ENCODE peak calls at places on chromosomes 5 and 9, in nine cellular contexts. P is brain microvascular endothelial cell; R is natural killer cell; U is activated T-helper 1 cell treated with anti-CD3 and anti-CD28 coated beads, Interleukin-12 subunit alpha, Interleukin-12 subunit beta, Interleukin-2, Interleukin-4 antibody, amounts not matched to agents 30 ng/mL and 10 ng/mL and 1 ng/mL, durations not matched to agents 14 hours and 24 hours and 36 hours; J is LNCaP clone FGC; I is HT1080; H is stimulated activated CD4-positive, alpha-beta T cell treated with anti-CD3 and anti-CD28 coated beads, Interleukin-4, amount 100 ng/mL, for 1 hour; E is CD4-positive, CD25-positive, alpha-beta regulatory T cell; Z is AG20443. Y is an unnamed sample.

GRCh38 chr5:96861044-96861443 is 15.3 kb upstream of the ERAP2 start:
- DNase-seq in P (no peak), R (no peak), U (no peak), J (no peak), I (no peak), H (no peak), E (no peak), Z (no peak), Y (no peak)

GRCh38 chr9:107548298-107549142 is 59.0 kb upstream of the KLF4 start:
- DNase-seq in P (peak; percentile 90), R (no peak), U (no peak), J (no peak), I (peak; percentile 87), H (no peak), E (no peak), Z (peak; percentile 86), Y (no peak)

GRCh38 chr5:7754997-7755596 is 95.8 kb downstream of the CFAP90 start:
- DNase-seq in P (peak; percentile 8), R (peak; percentile 17), U (peak; percentile 7), J (no peak), I (peak; percentile 69), H (peak; percentile 22), E (peak; percentile 47), Z (peak; percentile 65), Y (no peak)

GRCh38 chr5:127042593-127042992 is 12.2 kb upstream of the MARCHF3 start:
- DNase-seq in P (no peak), R (no peak), U (no peak), J (no peak), I (no peak), H (no peak), E (peak; percentile 13), Z (peak; percentile 14), Y (no peak)

GRCh38 chr9:3342159-3342777 is 183.5 kb downstream of the RFX3 start:
- DNase-seq in P (peak; percentile 21), R (no peak), U (no peak), J (no peak), I (peak; percentile 9), H (no peak), E (no peak), Z (no peak), Y (no peak)

GRCh38 chr5:34717426-34718327 is 61.5 kb downstream of the RAI14 start:
- DNase-seq in P (peak; percentile 96), R (no peak), U (no peak), J (no peak), I (peak; percentile 99), H (no peak), E (no peak), Z (peak; percentile 89), Y (no peak)

GRCh38 chr5:59039003-59039295 is 456.1 kb downstream of the RAB3C start:
- DNase-seq in P (no peak), R (no peak), U (no peak), J (no peak), I (no peak), H (no peak), E (no peak), Z (no peak), Y (no peak)

GRCh38 chr5:91028518-91028956 is 354.6 kb downstream of the ARRDC3 start:
- DNase-seq in P (no peak), R (no peak), U (no peak), J (no peak), I (no peak), H (no peak), E (no peak), Z (no peak), Y (no peak)

GRCh38 chr9:134211811-134212460 is 47.6 kb upstream of the RNU6ATAC start:
- DNase-seq in P (no peak), R (no peak), U (no peak), J (no peak), I (no peak), H (no peak), E (no peak), Z (no peak), Y (no peak)

GRCh38 chr5:61822584-61822983 is 483.4 kb upstream of the KIF2A start:
- DNase-seq in P (no peak), R (no peak), U (no peak), J (no peak), I (no peak), H (no peak), E (peak; percentile 2), Z (no peak), Y (no peak)

GRCh38 chr5:119285070-119285916 is 70.5 kb upstream of the TNFAIP8 start:
- DNase-seq in P (no peak), R (no peak), U (no peak), J (no peak), I (no peak), H (no peak), E (peak; percentile 41), Z (peak; percentile 29), Y (no peak)

GRCh38 chr5:79806741-79807140 is 117.1 kb downstream of the CMYA5 start:
- DNase-seq in P (no peak), R (no peak), U (no peak), J (no peak), I (peak; percentile 47), H (no peak), E (no peak), Z (peak; percentile 34), Y (no peak)

GRCh38 chr5:161098516-161098915 is 246.5 kb upstream of the ATP10B start:
- DNase-seq in P (no peak), R (no peak), U (no peak), J (no peak), I (no peak), H (no peak), E (no peak), Z (no peak), Y (no peak)

GRCh38 chr9:134303601-134304000 is 22.7 kb upstream of the RXRA start:
- DNase-seq in P (no peak), R (no peak), U (no peak), J (no peak), I (no peak), H (no peak), E (no peak), Z (no peak), Y (no peak)

GRCh38 chr5:90529939-90530677 is 724 bp upstream of the LYSMD3 start:
- DNase-seq in P (peak; percentile 70), R (no peak), U (no peak), J (peak; percentile 58), I (peak; percentile 70), H (peak; percentile 38), E (peak; percentile 81), Z (peak; percentile 78), Y (no peak)

GRCh38 chr5:175103746-175104145 is 340.2 kb downstream of the DRD1 start:
- DNase-seq in P (no peak), R (no peak), U (no peak), J (no peak), I (no peak), H (no peak), E (no peak), Z (no peak), Y (no peak)

GRCh38 chr9:109286571-109286977 is 34.3 kb downstream of the EPB41L4B start:
- DNase-seq in P (peak; percentile 54), R (no peak), U (no peak), J (no peak), I (peak; percentile 90), H (no peak), E (no peak), Z (peak; percentile 78), Y (no peak)

GRCh38 chr5:110268985-110269384 is 457.5 kb downstream of the TMEM232 start:
- DNase-seq in P (no peak), R (no peak), U (no peak), J (no peak), I (no peak), H (no peak), E (no peak), Z (no peak), Y (no peak)

GRCh38 chr5:932628-933250 is 40.1 kb downstream of the TRIP13 start:
- DNase-seq in P (no peak), R (no peak), U (no peak), J (no peak), I (peak; percentile 61), H (no peak), E (no peak), Z (no peak), Y (no peak)

GRCh38 chr9:93468763-93469456 is 15.5 kb upstream of the FAM120AOS start:
- DNase-seq in P (peak; percentile 12), R (peak; percentile 17), U (no peak), J (no peak), I (no peak), H (no peak), E (no peak), Z (peak; percentile 65), Y (no peak)

GRCh38 chr5:131068893-131069643 is 96.0 kb downstream of the HINT1 start:
- DNase-seq in P (no peak), R (peak; percentile 27), U (peak; percentile 65), J (no peak), I (peak; percentile 18), H (peak; percentile 34), E (peak; percentile 93), Z (no peak), Y (no peak)

GRCh38 chr9:131663288-131663687 is 76.6 kb downstream of the RAPGEF1 start:
- DNase-seq in P (no peak), R (no peak), U (no peak), J (no peak), I (no peak), H (no peak), E (no peak), Z (no peak), Y (no peak)

GRCh38 chr5:147036691-147037245 is 158.2 kb upstream of the PPP2R2B start:
- DNase-seq in P (no peak), R (no peak), U (no peak), J (no peak), I (no peak), H (no peak), E (no peak), Z (no peak), Y (no peak)

GRCh38 chr5:74736759-74737158 is 30.2 kb downstream of the GFM2 start:
- DNase-seq in P (no peak), R (no peak), U (no peak), J (no peak), I (no peak), H (no peak), E (no peak), Z (no peak), Y (no peak)

GRCh38 chr9:115328228-115328627 is 210.3 kb upstream of the TNC start:
- DNase-seq in P (peak; percentile 26), R (no peak), U (no peak), J (peak; percentile 25), I (no peak), H (no peak), E (no peak), Z (peak; percentile 80), Y (no peak)

GRCh38 chr9:35232867-35233544 is 71.2 kb downstream of the UNC13B start:
- DNase-seq in P (no peak), R (no peak), U (no peak), J (no peak), I (no peak), H (no peak), E (no peak), Z (no peak), Y (no peak)

GRCh38 chr9:20044686-20045085 is 255.8 kb upstream of the SLC24A2 start:
- DNase-seq in P (peak; percentile 40), R (no peak), U (no peak), J (no peak), I (peak; percentile 47), H (no peak), E (peak; percentile 25), Z (no peak), Y (no peak)

GRCh38 chr9:71249729-71250317 is 128.4 kb upstream of the TRPM3 start:
- DNase-seq in P (peak; percentile 67), R (no peak), U (no peak), J (peak; percentile 66), I (peak; percentile 50), H (no peak), E (peak; percentile 18), Z (peak; percentile 75), Y (no peak)

GRCh38 chr5:62029303-62029702 is 276.7 kb upstream of the KIF2A start:
- DNase-seq in P (peak; percentile 64), R (no peak), U (no peak), J (no peak), I (peak; percentile 82), H (no peak), E (no peak), Z (no peak), Y (no peak)

GRCh38 chr9:116713266-116713665 is 26.2 kb downstream of the TRIM32 start:
- DNase-seq in P (no peak), R (no peak), U (no peak), J (no peak), I (no peak), H (no peak), E (no peak), Z (no peak), Y (no peak)

GRCh38 chr9:136242908-136243525 is 2.6 kb downstream of the QSOX2 start:
- DNase-seq in P (no peak), R (no peak), U (no peak), J (no peak), I (no peak), H (no peak), E (peak; percentile 29), Z (no peak), Y (no peak)